ENCODE peak calls at places on chromosomes 7 and 10, in five cellular contexts. T is lung, S is thoracic aorta, G is suprapubic skin, K is AG09309. Y is an unnamed sample.

GRCh38 chr10:96152437-96152836 is 22.3 kb downstream of the ZNF518A start:
- DNase-seq in T (no peak), S (no peak), G (no peak), K (no peak), Y (no peak)

GRCh38 chr10:19847321-19847720 is 31.1 kb downstream of the PLXDC2 start:
- DNase-seq in T (no peak), S (no peak), G (no peak), K (peak; percentile 79), Y (no peak)

GRCh38 chr7:99027241-99027640 is 116.7 kb downstream of the SMURF1 start:
- DNase-seq in T (no peak), S (no peak), G (no peak), K (no peak), Y (no peak)

GRCh38 chr7:132943645-132944044 is 138.2 kb downstream of the CHCHD3 start:
- DNase-seq in T (no peak), S (no peak), G (no peak), K (no peak), Y (no peak)

GRCh38 chr7:83271212-83272099 is 108.8 kb upstream of the PCLO start:
- DNase-seq in T (no peak), S (no peak), G (no peak), K (no peak), Y (peak; percentile 5)

GRCh38 chr7:19834566-19834965 is 61.1 kb upstream of the TMEM196 start:
- DNase-seq in T (no peak), S (no peak), G (no peak), K (no peak), Y (peak; percentile 8)

GRCh38 chr7:36925207-36925606 is 200.9 kb upstream of the AOAH start:
- DNase-seq in T (no peak), S (no peak), G (no peak), K (no peak), Y (no peak)

GRCh38 chr10:62817763-62818425 is 1.7 kb upstream of the EGR2 start:
- DNase-seq in T (peak; percentile 71), S (no peak), G (peak; percentile 82), K (no peak), Y (peak; percentile 59)

GRCh38 chr10:49135575-49136313 is 1.9 kb upstream of the FAM170B start:
- DNase-seq in T (no peak), S (no peak), G (no peak), K (no peak), Y (no peak)

GRCh38 chr10:121240556-121240955 is 357.7 kb downstream of the FGFR2 start:
- DNase-seq in T (no peak), S (no peak), G (no peak), K (no peak), Y (no peak)

GRCh38 chr7:127652333-127653248 is 597 bp downstream of the SND1 start:
- DNase-seq in T (no peak), S (no peak), G (no peak), K (no peak), Y (no peak)

GRCh38 chr7:139820089-139820488 is 9.0 kb upstream of the TBXAS1 start:
- DNase-seq in T (no peak), S (no peak), G (no peak), K (no peak), Y (peak; percentile 11)

GRCh38 chr10:98296514-98296913 is 28.5 kb upstream of the LOXL4 start:
- DNase-seq in T (no peak), S (no peak), G (no peak), K (no peak), Y (peak; percentile 60)

GRCh38 chr10:66307826-66308225 is 618.0 kb upstream of the LRRTM3 start:
- DNase-seq in T (no peak), S (no peak), G (no peak), K (no peak), Y (no peak)

DNA sequence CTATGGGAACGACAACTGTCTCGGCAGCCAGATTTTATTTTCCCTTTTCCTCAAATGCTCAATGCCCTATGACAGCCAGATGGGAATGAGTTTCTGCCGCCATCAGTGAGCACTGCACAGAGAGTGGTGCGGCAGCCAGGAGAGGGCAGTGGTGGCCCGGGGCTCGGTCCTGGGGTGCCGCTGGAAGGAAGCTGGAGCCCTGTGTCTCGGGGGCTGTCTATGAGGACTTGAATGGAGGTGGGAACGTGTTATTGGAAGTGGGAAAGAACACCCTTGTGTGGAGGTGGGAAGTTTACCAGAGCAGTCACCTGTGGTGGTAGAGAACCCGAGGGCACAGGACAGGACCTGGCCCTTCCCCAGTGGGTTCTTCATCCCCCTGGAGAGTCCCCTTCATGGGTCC is 35.8 kb downstream of the JAKMIP3 start:
- DNase-seq in T (peak; percentile 16), S (no peak), G (no peak), K (no peak), Y (no peak)
- TF ChIP-seq CTCF in T (no peak), S (no peak), G (no peak), K (no peak), Y (no peak)

GRCh38 chr7:158396982-158397862 is 190.4 kb downstream of the PTPRN2 start:
- DNase-seq in T (no peak), S (no peak), G (no peak), K (no peak), Y (no peak)

GRCh38 chr7:158395349-158395748 is 192.3 kb downstream of the PTPRN2 start:
- DNase-seq in T (no peak), S (no peak), G (no peak), K (no peak), Y (no peak)

GRCh38 chr7:158394936-158395335 is 192.7 kb downstream of the PTPRN2 start:
- DNase-seq in T (no peak), S (no peak), G (no peak), K (no peak), Y (peak; percentile 27)

GRCh38 chr7:158396301-158396905 is 191.2 kb downstream of the PTPRN2 start:
- DNase-seq in T (no peak), S (no peak), G (no peak), K (no peak), Y (no peak)

GRCh38 chr7:158395780-158396214 is 191.8 kb downstream of the PTPRN2 start:
- DNase-seq in T (no peak), S (no peak), G (no peak), K (no peak), Y (no peak)
- TF ChIP-seq CTCF in T (no peak), S (no peak), G (no peak), K (no peak), Y (no peak)

GRCh38 chr10:15244635-15245197 is 76.2 kb upstream of the NMT2 start:
- DNase-seq in T (no peak), S (no peak), G (no peak), K (no peak), Y (no peak)

GRCh38 chr10:15245530-15245929 is 77.0 kb upstream of the NMT2 start:
- DNase-seq in T (no peak), S (no peak), G (no peak), K (no peak), Y (no peak)
- TF ChIP-seq CTCF in T (no peak), S (no peak), G (no peak), K (peak; percentile 13), Y (no peak)

DNA sequence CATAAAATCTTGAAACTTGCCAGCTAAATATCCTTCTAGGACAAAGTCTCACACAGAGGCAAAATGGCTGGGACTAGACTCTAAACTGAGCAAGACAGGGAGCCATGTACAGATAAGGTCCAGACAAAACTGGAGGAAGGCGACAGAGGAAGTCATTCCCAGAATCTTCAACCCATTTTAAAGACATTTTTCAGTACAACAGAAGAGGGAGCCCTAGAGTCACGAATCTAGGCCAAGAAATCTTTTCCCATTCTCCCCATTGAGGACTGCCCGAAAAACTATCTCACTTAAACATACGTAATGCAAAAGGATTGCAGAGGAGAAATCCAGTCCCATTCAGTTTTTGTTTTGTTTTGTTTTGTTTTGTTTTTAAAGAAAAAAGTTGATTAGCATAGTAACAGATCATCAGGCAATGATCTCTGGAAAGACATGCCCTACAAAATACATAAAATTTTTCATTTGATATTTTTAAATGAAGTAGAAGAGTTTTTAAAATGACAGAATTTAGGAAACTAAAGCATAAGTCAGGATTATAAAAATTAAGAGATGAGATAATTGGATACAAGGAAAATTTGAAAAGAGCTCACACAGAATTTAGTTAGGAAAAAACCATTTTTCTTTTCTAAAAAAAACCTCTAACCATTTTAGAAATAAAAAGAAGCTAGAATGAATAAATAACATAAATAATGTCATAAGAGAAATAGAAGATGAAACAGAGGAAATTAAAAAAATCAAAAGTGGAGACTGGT is 16.9 kb upstream of the PRF1 start:
- DNase-seq in T (no peak), S (no peak), G (no peak), K (no peak), Y (peak; percentile 36)
- TF ChIP-seq CTCF in T (no peak), S (no peak), G (no peak), K (peak; percentile 45), Y (no peak)

GRCh38 chr10:81918766-81919165 is 43.8 kb downstream of the NRG3 start:
- DNase-seq in T (no peak), S (no peak), G (no peak), K (no peak), Y (no peak)

GRCh38 chr10:81917666-81918065 is 42.7 kb downstream of the NRG3 start:
- DNase-seq in T (no peak), S (no peak), G (no peak), K (no peak), Y (no peak)

GRCh38 chr10:81915517-81915916 is 40.5 kb downstream of the NRG3 start:
- DNase-seq in T (no peak), S (no peak), G (no peak), K (no peak), Y (no peak)

GRCh38 chr10:81914736-81915510 is 39.9 kb downstream of the NRG3 start:
- DNase-seq in T (no peak), S (no peak), G (no peak), K (no peak), Y (no peak)

DNA sequence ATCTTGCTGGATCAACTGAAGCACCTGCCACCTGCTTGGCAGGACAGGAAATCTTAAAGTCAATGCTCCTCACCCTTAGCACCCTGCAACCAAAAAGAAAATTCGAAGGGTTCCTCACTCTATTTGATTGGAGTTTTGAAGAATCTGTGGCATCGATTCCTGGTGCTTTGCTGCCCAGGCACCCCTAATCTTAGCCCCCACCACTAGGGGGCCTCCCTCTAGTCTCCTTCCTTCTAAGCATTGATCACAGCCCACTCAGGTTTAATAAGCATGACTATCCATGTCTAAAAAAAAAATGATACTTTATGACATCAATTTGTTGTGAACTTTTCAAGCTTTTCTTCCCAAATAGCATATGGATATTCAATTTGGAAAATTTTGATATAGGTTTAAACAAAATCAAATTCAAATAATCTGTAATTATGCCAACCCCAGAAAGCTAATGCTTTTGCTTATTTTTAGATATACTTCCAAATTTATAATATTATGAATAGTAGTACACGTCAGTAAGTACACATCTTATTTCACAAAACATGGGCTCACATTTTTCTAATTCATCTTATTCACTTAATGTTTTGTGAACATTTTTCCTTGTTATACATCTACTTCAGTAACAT is 45.3 kb downstream of the NRG3 start:
- DNase-seq in T (no peak), S (no peak), G (no peak), K (no peak), Y (no peak)
- TF ChIP-seq CTCF in T (no peak), S (no peak), G (no peak), K (no peak), Y (no peak)

Y was measured in RWPE1.